ENCODE peak calls at places on chromosome 4, in seven cellular contexts. Z, C, J, E, O, F and Y are unnamed samples. For H3K4me1, the result is how much of the 10 kb centered on the place peaks cover.

GRCh38 chr4:27916432-27917184 is 1056.0 kb downstream of the STIM2 start:
- DNase-seq in F (no peak), Z (no peak), C (no peak), O (no peak), E (no peak), J (no peak), Y (peak)

GRCh38 chr4:20486433-20486832 is 213.8 kb upstream of the PACRGL start:
- DNase-seq in F (no peak), E (no peak), J (no peak), O (no peak), C (no peak), Z (no peak), Y (no peak)

GRCh38 chr4:2263701-2264321 is 1.9 kb upstream of the MXD4 start:
- DNase-seq in O (peak), J (no peak), C (no peak), E (no peak), F (no peak), Z (no peak), Y (no peak)

GRCh38 chr4:125315571-125316390 is 1.0 kb downstream of the FAT4 start:
- DNase-seq in F (peak), E (peak), J (no peak), Z (no peak), C (peak), O (peak), Y (peak)

GRCh38 chr4:70705146-70705855 is 16.5 kb upstream of the RUFY3 start:
- DNase-seq in E (peak), C (peak), J (peak), F (peak), Z (peak), O (peak), Y (peak)

GRCh38 chr4:176286728-176287127 is 17.7 kb upstream of the ASB5 start:
- DNase-seq in O (no peak), F (no peak), Z (no peak), J (no peak), C (no peak), E (no peak), Y (no peak)

GRCh38 chr4:153661215-153661822 is 22.8 kb upstream of the TLR2 start:
- DNase-seq in F (no peak), E (no peak), O (no peak), J (no peak), Z (no peak), C (no peak), Y (no peak)

GRCh38 chr4:55633903-55634302 is 2.2 kb downstream of the NMU start:
- DNase-seq in E (no peak), J (no peak), O (no peak), C (no peak), Z (peak), F (no peak), Y (no peak)

GRCh38 chr4:71498002-71498401 is 159.2 kb downstream of the SLC4A4 start:
- DNase-seq in F (no peak), O (no peak), J (no peak), C (no peak), Z (no peak), E (no peak), Y (no peak)

GRCh38 chr4:124070688-124071484 is 641.6 kb downstream of the ANKRD50 start:
- DNase-seq in F (no peak), Z (no peak), E (no peak), C (no peak), O (no peak), J (no peak), Y (no peak)

GRCh38 chr4:76562851-76563803 is 128.1 kb downstream of the SHROOM3 start:
- DNase-seq in F (no peak), J (no peak), O (no peak), C (no peak), Z (no peak), E (no peak), Y (no peak)

GRCh38 chr4:89719536-89719935 is 117.4 kb downstream of the SNCA start:
- DNase-seq in C (no peak), F (no peak), E (no peak), Z (no peak), O (no peak), J (no peak), Y (no peak)

GRCh38 chr4:16227462-16227868 is 1.2 kb upstream of the TAPT1 start:
- DNase-seq in F (peak), E (no peak), O (peak), C (peak), Z (no peak), J (peak), Y (peak)

GRCh38 chr4:212438-213174 is 88.3 kb downstream of the ZNF718 start:
- DNase-seq in J (peak), F (peak), C (peak), E (no peak), O (peak), Z (peak), Y (peak)

GRCh38 chr4:123478859-123479345 is 82.3 kb downstream of the SPRY1 start:
- DNase-seq in O (no peak), J (no peak), F (peak), Z (peak), C (no peak), E (no peak), Y (peak)

GRCh38 chr4:171846232-171846631 is 33.0 kb downstream of the GALNTL6 start:
- DNase-seq in F (peak), Z (peak), E (peak), O (no peak), J (no peak), C (peak), Y (no peak)

GRCh38 chr4:88752076-88752463 is 54.4 kb upstream of the NAP1L5 start:
- DNase-seq in C (no peak), Z (no peak), F (no peak), J (no peak), O (no peak), E (no peak), Y (no peak)

GRCh38 chr4:101230806-101231426 is 116.4 kb downstream of the PPP3CA start:
- DNase-seq in E (no peak), J (no peak), F (no peak), Z (no peak), C (no peak), O (no peak), Y (no peak)

DNA sequence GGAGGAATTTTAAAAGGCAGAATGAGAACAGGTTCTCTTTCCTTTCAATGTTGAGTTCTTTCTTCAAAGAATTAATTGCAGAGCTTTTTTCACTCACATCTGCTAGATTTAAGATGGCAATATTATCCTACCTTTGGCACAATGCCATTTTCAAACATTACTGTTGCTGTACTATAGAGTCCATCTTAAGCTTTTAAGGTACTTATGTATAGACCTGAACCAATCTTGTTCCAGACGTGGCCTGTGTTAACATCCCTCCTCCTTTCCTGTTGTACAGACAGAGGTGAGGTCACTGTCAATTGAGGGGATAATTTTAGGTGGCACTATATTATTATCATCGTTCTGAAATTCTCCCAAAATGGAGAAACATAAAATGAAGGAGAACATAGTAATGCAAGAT is 53.0 kb upstream of the MYOZ2 start:
- DNase-seq in J (no peak), Z (no peak), E (no peak), C (no peak), F (no peak), O (no peak), Y (no peak)
- H3K4me1 ChIP-seq in J (under half), Z (under half), E (under half), C (under half), F (under half), O (under half), Y (under half)

GRCh38 chr4:94548571-94548970 is 96.8 kb downstream of the PDLIM5 start:
- DNase-seq in Z (peak), J (no peak), O (no peak), C (no peak), E (no peak), F (no peak), Y (no peak)
- H3K4me1 ChIP-seq in Z (under half), J (half or more), O (under half), C (half or more), E (under half), F (under half), Y (under half)

DNA sequence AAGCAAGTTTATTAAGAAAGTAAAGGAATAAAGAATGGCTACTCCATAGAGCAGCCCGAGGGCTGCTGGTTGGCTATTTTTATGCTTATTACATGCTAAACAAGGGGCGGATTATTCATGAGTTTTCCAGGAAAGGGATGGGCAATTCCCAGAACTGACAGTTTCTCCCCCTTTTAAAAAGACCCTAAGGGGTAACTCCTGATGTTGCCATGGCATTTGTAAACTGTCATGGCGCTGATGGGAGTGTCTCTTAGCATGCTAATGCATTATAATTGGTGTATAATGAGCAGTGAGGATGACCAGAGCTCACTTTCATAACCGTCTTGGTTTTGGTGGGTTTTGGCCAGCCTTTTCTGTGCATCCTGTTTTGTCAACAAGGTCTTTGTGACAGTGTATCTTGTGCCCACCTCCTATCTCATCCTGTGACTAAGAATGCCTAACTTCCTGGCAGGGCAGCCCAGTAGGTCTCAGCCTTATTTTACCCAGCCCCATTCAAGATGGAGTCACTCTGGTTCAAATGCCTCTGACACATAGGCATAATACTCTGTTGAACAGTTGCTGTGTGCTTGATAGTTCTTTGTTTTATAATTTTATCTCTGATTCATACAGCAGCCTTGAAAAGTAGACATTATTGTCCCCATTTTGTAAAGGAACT is 25.8 kb downstream of the GAB1 start:
- DNase-seq in O (no peak), E (no peak), C (no peak), J (no peak), F (no peak), Z (no peak), Y (no peak)
- H3K4me1 ChIP-seq in O (under half), E (under half), C (half or more), J (half or more), F (half or more), Z (under half), Y (under half)

GRCh38 chr4:7906171-7906581 is 33.5 kb downstream of the AFAP1 start:
- DNase-seq in F (no peak), E (no peak), C (no peak), J (no peak), O (no peak), Z (no peak), Y (no peak)
- H3K4me1 ChIP-seq in F (half or more), E (under half), C (under half), J (half or more), O (under half), Z (under half), Y (under half)

GRCh38 chr4:58603951-58604350 is 1493.8 kb upstream of the IGFBP7 start:
- DNase-seq in O (no peak), J (no peak), C (no peak), F (no peak), E (no peak), Z (no peak), Y (no peak)

GRCh38 chr4:58606303-58606702 is 1496.1 kb upstream of the IGFBP7 start:
- DNase-seq in O (no peak), J (no peak), C (no peak), F (no peak), E (no peak), Z (no peak), Y (no peak)

GRCh38 chr4:58600290-58600689 is 1490.1 kb upstream of the IGFBP7 start:
- DNase-seq in F (no peak), C (no peak), J (no peak), E (peak), Z (no peak), O (no peak), Y (no peak)

GRCh38 chr4:58602701-58603359 is 1492.6 kb upstream of the IGFBP7 start:
- DNase-seq in O (no peak), C (no peak), F (no peak), Z (no peak), E (no peak), J (no peak), Y (no peak)

GRCh38 chr4:58602022-58602421 is 1491.8 kb upstream of the IGFBP7 start:
- DNase-seq in Z (no peak), F (no peak), C (no peak), E (no peak), J (no peak), O (no peak), Y (no peak)
- H3K4me1 ChIP-seq in Z (under half), F (under half), C (under half), E (under half), J (under half), O (under half), Y (under half)